ENCODE peak calls at places on chromosomes 4 and X, in seven cellular contexts. W, V, B, Q, F, H and Y are unnamed samples.

GRCh38 chr4:76950052-76950845 is 697 bp downstream of the SEPTIN11 start:
- DNase-seq in F (peak), H (peak), W (peak), V (peak), Q (peak), B (no peak), Y (peak)

GRCh38 chrX:139739138-139739537 is 31.2 kb upstream of the MCF2 start:
- DNase-seq in B (no peak), V (no peak), H (no peak), F (peak), W (peak), Q (peak), Y (no peak)

GRCh38 chrX:131063613-131064012 is 5.5 kb downstream of the ARHGAP36 start:
- DNase-seq in H (no peak), Q (no peak), F (no peak), V (peak), W (no peak), B (no peak), Y (no peak)

GRCh38 chr4:184309241-184310170 is 91.8 kb upstream of the ENPP6 start:
- DNase-seq in Q (no peak), B (no peak), W (no peak), V (no peak), H (no peak), F (no peak), Y (no peak)

GRCh38 chr4:30959781-30960485 is 239.8 kb downstream of the PCDH7 start:
- DNase-seq in W (no peak), F (no peak), Q (no peak), H (no peak), V (no peak), B (no peak), Y (no peak)

GRCh38 chr4:7787681-7788141 is 151.9 kb downstream of the AFAP1 start:
- DNase-seq in W (no peak), H (no peak), Q (no peak), B (no peak), F (no peak), V (no peak), Y (no peak)

GRCh38 chrX:40011483-40012038 is 86.2 kb downstream of the BCOR start:
- DNase-seq in V (no peak), Q (no peak), H (no peak), B (no peak), W (no peak), F (no peak), Y (no peak)

GRCh38 chr4:98775672-98776071 is 117.3 kb upstream of the TSPAN5 start:
- DNase-seq in B (no peak), H (no peak), V (no peak), Q (no peak), W (no peak), F (no peak), Y (no peak)